ENCODE peak calls at places on chromosome 21, in seven cellular contexts. P is naive B cell, X is KBM-7, B is upper lobe of left lung, F is amniotic stem cell, L is glutamatergic neuron, A is left cardiac atrium. M is an unnamed sample.
A peak's percentile ranks its signal among the peaks of the same experiment; 100 is the strongest.

GRCh38 chr21:38236232-38236631 is 20.6 kb upstream of the KCNJ15 start:
- DNase-seq in P (no peak), B (no peak), F (no peak), L (no peak), A (no peak), X (no peak), M (no peak)

GRCh38 chr21:45029968-45030636 is 44.3 kb upstream of the ADARB1 start:
- DNase-seq in X (no peak), A (no peak), B (peak; percentile 56), L (no peak), F (no peak), P (no peak), M (no peak)

GRCh38 chr21:43913928-43914327 is 48.9 kb downstream of the AGPAT3 start:
- DNase-seq in P (no peak), F (no peak), X (peak; percentile 45), L (no peak), A (no peak), B (no peak), M (no peak)

GRCh38 chr21:38170283-38170682 is 86.5 kb upstream of the KCNJ15 start:
- DNase-seq in X (peak; percentile 18), B (no peak), A (peak; percentile 24), L (no peak), F (no peak), P (no peak), M (no peak)

GRCh38 chr21:32423320-32423719 is 10.8 kb downstream of the EVA1C start:
- DNase-seq in B (no peak), L (no peak), A (no peak), F (no peak), X (no peak), P (no peak), M (no peak)

GRCh38 chr21:34351786-34352241 is 12.0 kb upstream of the KCNE2 start:
- DNase-seq in X (peak; percentile 82), L (peak; percentile 51), B (no peak), F (no peak), P (peak; percentile 15), A (peak; percentile 35), M (peak; percentile 79)

GRCh38 chr21:38768385-38769071 is 37.2 kb upstream of the ETS2 start:
- DNase-seq in B (no peak), F (peak; percentile 79), X (no peak), L (no peak), P (no peak), A (no peak), M (no peak)

GRCh38 chr21:34008618-34009017 is 64.8 kb upstream of the MRPS6 start:
- DNase-seq in F (no peak), A (no peak), X (no peak), L (no peak), P (no peak), B (no peak), M (no peak)

GRCh38 chr21:16046625-16047340 is 317.0 kb downstream of the USP25 start:
- DNase-seq in L (no peak), B (no peak), A (no peak), X (no peak), F (no peak), P (no peak), M (no peak)

GRCh38 chr21:44755227-44755626 is 43.9 kb upstream of the TSPEAR start:
- DNase-seq in L (no peak), F (no peak), B (no peak), A (no peak), X (no peak), P (no peak), M (no peak)

GRCh38 chr21:42662430-42663199 is 9.2 kb downstream of the PDE9A start:
- DNase-seq in A (no peak), P (no peak), F (no peak), X (no peak), L (no peak), B (no peak), M (no peak)

GRCh38 chr21:29098156-29098555 is 24.7 kb upstream of the CCT8 start:
- DNase-seq in P (no peak), B (no peak), X (no peak), A (no peak), L (no peak), F (no peak), M (no peak)

GRCh38 chr21:32726742-32727477 is 903 bp downstream of the SYNJ1 start:
- DNase-seq in P (peak; percentile 21), F (no peak), L (peak; percentile 17), B (no peak), A (no peak), X (peak; percentile 71), M (peak; percentile 30)

GRCh38 chr21:29730281-29730680 is 209.5 kb downstream of the GRIK1 start:
- DNase-seq in F (no peak), B (no peak), A (no peak), P (no peak), L (no peak), X (no peak), M (no peak)

GRCh38 chr21:41939391-41939790 is 14.4 kb downstream of the C2CD2 start:
- DNase-seq in F (no peak), L (no peak), X (no peak), P (no peak), A (no peak), B (no peak), M (no peak)

GRCh38 chr21:44785620-44786344 is 15.8 kb downstream of the UBE2G2 start:
- DNase-seq in F (no peak), P (no peak), A (no peak), X (no peak), B (no peak), L (no peak), M (no peak)

GRCh38 chr21:14877581-14878228 is 187.1 kb downstream of the NRIP1 start:
- DNase-seq in L (no peak), B (no peak), X (no peak), P (no peak), F (no peak), A (no peak), M (no peak)

GRCh38 chr21:38661296-38662223 is 144.2 kb upstream of the ETS2 start:
- DNase-seq in F (no peak), L (peak; percentile 47), A (peak; percentile 43), X (peak; percentile 41), B (peak; percentile 87), P (no peak), M (no peak)

GRCh38 chr21:29664615-29665014 is 275.2 kb downstream of the GRIK1 start:
- DNase-seq in L (no peak), X (peak; percentile 57), P (no peak), B (no peak), F (no peak), A (no peak), M (no peak)

GRCh38 chr21:44972821-44973220 is 33.0 kb downstream of the SLX9 start:
- DNase-seq in F (no peak), L (no peak), B (peak; percentile 77), P (no peak), X (no peak), A (no peak), M (no peak)

GRCh38 chr21:41762753-41763152 is 4.1 kb downstream of the RIPK4 start:
- DNase-seq in A (no peak), X (no peak), P (no peak), F (no peak), B (no peak), L (no peak), M (no peak)

GRCh38 chr21:34528131-34528561 is 16.1 kb upstream of the KCNE1 start:
- DNase-seq in B (no peak), L (no peak), P (no peak), X (no peak), F (no peak), A (no peak), M (no peak)

GRCh38 chr21:46317710-46318463 is 5.8 kb downstream of the C21orf58 start:
- DNase-seq in F (no peak), B (peak; percentile 84), A (peak; percentile 48), X (no peak), P (no peak), L (no peak), M (no peak)

GRCh38 chr21:34147835-34148804 is 74.7 kb downstream of the MRPS6 start:
- DNase-seq in B (no peak), F (no peak), X (no peak), P (no peak), A (no peak), L (no peak), M (no peak)

GRCh38 chr21:31503467-31503866 is 156.0 kb upstream of the SOD1 start:
- DNase-seq in L (no peak), A (no peak), B (no peak), F (no peak), P (no peak), X (no peak), M (no peak)

GRCh38 chr21:16588433-16588860 is 858.7 kb downstream of the USP25 start:
- DNase-seq in X (no peak), F (peak; percentile 75), A (peak; percentile 78), P (no peak), B (peak; percentile 55), L (peak; percentile 73), M (peak; percentile 87)

GRCh38 chr21:37656899-37657298 is 259.4 kb downstream of the KCNJ6 start:
- DNase-seq in L (no peak), X (no peak), P (no peak), A (no peak), B (no peak), F (no peak), M (no peak)

GRCh38 chr21:42258885-42259407 is 40.0 kb downstream of the ABCG1 start:
- DNase-seq in F (no peak), A (no peak), B (no peak), P (no peak), L (no peak), X (no peak), M (no peak)

GRCh38 chr21:45288441-45288841 is 746 bp upstream of the POFUT2 start:
- DNase-seq in B (peak; percentile 87), F (no peak), A (no peak), L (no peak), P (no peak), X (no peak), M (no peak)

GRCh38 chr21:25490742-25491141 is 116.5 kb downstream of the MRPL39 start:
- DNase-seq in B (no peak), X (no peak), A (no peak), F (no peak), P (no peak), L (no peak), M (no peak)

GRCh38 chr21:41681939-41682718 is 84.7 kb downstream of the RIPK4 start:
- DNase-seq in L (no peak), X (no peak), B (no peak), P (no peak), F (no peak), A (no peak), M (no peak)

GRCh38 chr21:26840912-26841311 is 4.3 kb downstream of the ADAMTS1 start:
- DNase-seq in A (peak; percentile 81), B (no peak), P (no peak), X (no peak), L (no peak), F (no peak), M (no peak)

GRCh38 chr21:36194024-36194423 is 37.4 kb downstream of the DOP1B start:
- DNase-seq in P (no peak), L (no peak), B (no peak), A (no peak), X (no peak), F (no peak), M (no peak)

GRCh38 chr21:43859747-43860214 is 5.2 kb upstream of the AGPAT3 start:
- DNase-seq in P (no peak), A (no peak), F (no peak), B (no peak), L (no peak), X (no peak), M (no peak)

GRCh38 chr21:31366825-31367224 is 22.8 kb upstream of the TIAM1 start:
- DNase-seq in B (no peak), F (no peak), P (no peak), X (no peak), A (no peak), L (no peak), M (no peak)

GRCh38 chr21:44840771-44841170 is 22.9 kb upstream of the SUMO3 start:
- DNase-seq in F (no peak), L (no peak), A (no peak), P (no peak), X (no peak), B (peak; percentile 47), M (no peak)

GRCh38 chr21:41045534-41046268 is 122.3 kb upstream of the BACE2 start:
- DNase-seq in B (no peak), L (peak; percentile 74), X (peak; percentile 7), F (no peak), A (no peak), P (no peak), M (peak; percentile 48)

GRCh38 chr21:40404319-40404906 is 442.5 kb downstream of the DSCAM start:
- DNase-seq in B (no peak), P (no peak), A (peak; percentile 47), X (no peak), L (no peak), F (no peak), M (no peak)